ENCODE peak calls at places on chromosomes 16 and 17, in four cellular contexts. D is fibroblast of lung, O is MM.1S, W is neuronal stem cell. I is an unnamed sample. For H3K27me3, the result is how much of the 10 kb centered on the place peaks cover.

GRCh38 chr17:16940116-16940881 is 31.6 kb downstream of the TNFRSF13B start:
- DNase-seq in D (no peak), O (no peak), W (no peak), I (peak)

GRCh38 chr17:63986842-63987615 is 11.1 kb upstream of the PRR29 start:
- DNase-seq in D (no peak), O (no peak), W (no peak), I (no peak)

GRCh38 chr16:68539704-68540370 is 746 bp downstream of the ZFP90 start:
- DNase-seq in D (peak), O (no peak), W (no peak), I (peak)

GRCh38 chr17:79045830-79046500 is 22.0 kb downstream of the C1QTNF1 start:
- DNase-seq in D (peak), O (peak), W (peak), I (peak)

GRCh38 chr16:58269526-58269925 is 25.3 kb downstream of the PRSS54 start:
- DNase-seq in D (peak), O (no peak), W (no peak), I (no peak)

GRCh38 chr17:41928693-41929251 is 1.6 kb upstream of the ODAD4 start:
- DNase-seq in D (no peak), O (no peak), W (no peak), I (no peak)

GRCh38 chr17:14373587-14374259 is 72.8 kb downstream of the HS3ST3B1 start:
- DNase-seq in D (peak), O (no peak), W (no peak), I (no peak)

GRCh38 chr17:62895256-62895649 is 70.8 kb upstream of the TANC2 start:
- DNase-seq in D (no peak), O (no peak), W (no peak), I (no peak)

GRCh38 chr17:61463068-61463980 is 11.1 kb downstream of the TBX4 start:
- DNase-seq in D (no peak), O (no peak), W (no peak), I (no peak)

GRCh38 chr17:40993856-40994255 is at the start of gene KRTAP3-3:
- DNase-seq in D (no peak), O (no peak), W (no peak), I (no peak)

DNA sequence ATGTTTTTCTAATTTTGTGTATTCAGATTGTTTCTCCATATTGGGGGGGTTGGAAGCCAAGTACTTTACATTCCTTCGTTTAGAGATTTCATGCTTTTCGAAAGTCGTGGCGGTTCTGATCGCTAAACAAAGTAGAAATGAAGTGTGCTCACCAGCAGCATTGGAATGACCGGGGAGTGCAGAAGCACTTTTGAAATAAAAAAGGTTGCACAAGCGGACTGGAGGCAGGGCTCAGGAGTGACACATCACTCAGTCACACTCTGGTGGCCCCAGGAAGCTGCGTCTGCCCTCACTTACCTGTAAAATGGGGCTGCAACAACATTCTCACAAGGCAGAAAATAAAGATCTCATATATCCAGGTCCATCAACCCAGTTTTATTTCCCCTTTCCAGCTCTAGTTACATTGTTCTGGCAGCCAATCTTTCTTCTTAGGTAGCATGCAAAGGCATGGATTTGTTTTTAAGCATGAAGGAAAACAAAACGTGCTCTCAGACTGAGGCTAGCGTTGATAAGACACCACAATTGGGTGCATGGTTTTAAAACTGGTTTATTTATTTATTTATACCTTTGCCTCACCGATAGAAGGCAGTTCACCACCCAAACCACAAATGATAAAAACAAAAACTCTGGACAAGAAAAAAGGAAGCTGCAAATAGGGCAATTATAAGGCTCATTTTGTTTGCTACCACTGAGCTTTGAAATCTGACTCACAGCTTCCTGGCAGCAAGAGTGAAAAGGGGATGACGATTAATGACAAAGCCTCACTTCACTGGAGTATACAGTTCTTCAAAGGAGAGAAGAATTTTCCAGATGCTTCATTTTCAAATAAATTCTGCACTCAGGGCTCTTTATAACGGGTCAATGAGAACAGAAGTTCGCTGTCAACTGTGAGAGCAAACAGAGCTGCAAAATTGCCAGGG is 278.6 kb upstream of the IRX5 start:
- DNase-seq in D (no peak), O (no peak), W (no peak), I (peak)
- H3K9ac ChIP-seq in D (no peak), O (no peak), W (no peak), I (no peak)

GRCh38 chr16:2815299-2815771 is 1.7 kb upstream of the PRSS21 start:
- DNase-seq in D (no peak), O (no peak), W (no peak), I (no peak)
- H3K27me3 ChIP-seq in D (under half), O (half or more), W (under half), I (under half)

DNA sequence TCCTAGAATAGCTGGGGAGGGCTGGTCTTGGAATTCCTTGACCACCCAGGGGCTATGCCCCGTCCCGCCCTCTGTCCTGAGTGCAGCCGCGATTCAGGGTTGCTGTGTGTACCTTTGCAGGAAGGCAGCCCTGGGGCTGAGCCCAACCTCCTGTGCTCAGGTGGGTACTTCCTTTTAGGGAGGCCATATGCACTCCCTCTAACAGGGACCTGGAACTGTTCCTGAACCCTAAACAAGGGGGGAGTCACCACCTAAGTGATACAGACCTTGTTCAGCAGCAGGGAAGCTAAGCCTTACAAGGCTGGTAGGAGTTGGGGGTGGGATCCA is 24.6 kb downstream of the LLGL2 start:
- DNase-seq in D (no peak), O (no peak), W (no peak), I (peak)
- H2AFZ ChIP-seq in D (no peak), O (no peak), W (peak), I (peak)

GRCh38 chr16:89922884-89923639 is at the start of gene TUBB3:
- DNase-seq in D (peak), O (peak), W (peak), I (peak)

GRCh38 chr16:89921131-89921698 is 1.9 kb upstream of the TUBB3 start:
- DNase-seq in D (no peak), O (no peak), W (no peak), I (peak)

GRCh38 chr16:89921699-89922476 is 1.3 kb upstream of the TUBB3 start:
- DNase-seq in D (peak), O (no peak), W (peak), I (peak)

GRCh38 chr16:89923640-89924297 is 627 bp downstream of the TUBB3 start:
- DNase-seq in D (no peak), O (no peak), W (peak), I (peak)

GRCh38 chr16:89922477-89922883 is 662 bp upstream of the TUBB3 start:
- DNase-seq in D (peak), O (no peak), W (peak), I (peak)
- H3K9ac ChIP-seq in D (peak), O (no peak), W (peak), I (no peak)

I was measured in neural progenitor cell.